ENCODE peak calls at places on chromosome X, in nine cellular contexts. One of them, this sample, is unnamed.

GRCh38 chrX:152637649-152638442 is at the start of gene GABRQ:
- DNase-seq in ovary: no peak
- DNase-seq in MM.1S: peak; percentile 67
- DNase-seq in gastrocnemius medialis: no peak
- DNase-seq in fibroblast of lung: peak; percentile 65
- DNase-seq in IMR-90: no peak
- DNase-seq in testis: peak; percentile 84
- DNase-seq in cardiac muscle cell: peak; percentile 45
- DNase-seq in SK-N-SH: peak; percentile 88
- DNase-seq in this sample: peak; percentile 36

GRCh38 chrX:19865567-19866363 is 21.6 kb downstream of the SH3KBP1 start:
- DNase-seq in ovary: no peak
- DNase-seq in MM.1S: no peak
- DNase-seq in gastrocnemius medialis: peak; percentile 18
- DNase-seq in fibroblast of lung: no peak
- DNase-seq in IMR-90: no peak
- DNase-seq in testis: no peak
- DNase-seq in cardiac muscle cell: no peak
- DNase-seq in SK-N-SH: no peak
- DNase-seq in this sample: no peak

GRCh38 chrX:23786268-23786815 is 3.4 kb downstream of the SAT1 start:
- DNase-seq in ovary: no peak
- DNase-seq in MM.1S: no peak
- DNase-seq in gastrocnemius medialis: no peak
- DNase-seq in fibroblast of lung: no peak
- DNase-seq in IMR-90: no peak
- DNase-seq in testis: no peak
- DNase-seq in cardiac muscle cell: peak; percentile 39
- DNase-seq in SK-N-SH: no peak
- DNase-seq in this sample: no peak

GRCh38 chrX:41192880-41193279 is 107.6 kb downstream of the USP9X start:
- DNase-seq in ovary: no peak
- DNase-seq in MM.1S: no peak
- DNase-seq in gastrocnemius medialis: no peak
- DNase-seq in fibroblast of lung: peak; percentile 3
- DNase-seq in IMR-90: no peak
- DNase-seq in testis: no peak
- DNase-seq in cardiac muscle cell: no peak
- DNase-seq in SK-N-SH: no peak
- DNase-seq in this sample: no peak

GRCh38 chrX:26922278-26922677 is 540.9 kb downstream of the PPP4R3C start:
- DNase-seq in ovary: no peak
- DNase-seq in MM.1S: no peak
- DNase-seq in gastrocnemius medialis: no peak
- DNase-seq in fibroblast of lung: peak; percentile 41
- DNase-seq in IMR-90: no peak
- DNase-seq in testis: no peak
- DNase-seq in cardiac muscle cell: no peak
- DNase-seq in SK-N-SH: no peak
- DNase-seq in this sample: peak; percentile 14

GRCh38 chrX:154459843-154460242 is 1.8 kb downstream of the PLXNA3 start:
- DNase-seq in ovary: no peak
- DNase-seq in MM.1S: no peak
- DNase-seq in gastrocnemius medialis: no peak
- DNase-seq in fibroblast of lung: no peak
- DNase-seq in IMR-90: no peak
- DNase-seq in testis: peak; percentile 21
- DNase-seq in cardiac muscle cell: no peak
- DNase-seq in SK-N-SH: peak; percentile 74
- DNase-seq in this sample: no peak

GRCh38 chrX:31652651-31653050 is 580.8 kb upstream of the FTHL17 start:
- DNase-seq in ovary: no peak
- DNase-seq in MM.1S: no peak
- DNase-seq in gastrocnemius medialis: no peak
- DNase-seq in fibroblast of lung: no peak
- DNase-seq in IMR-90: no peak
- DNase-seq in testis: no peak
- DNase-seq in cardiac muscle cell: no peak
- DNase-seq in SK-N-SH: no peak
- DNase-seq in this sample: no peak

GRCh38 chrX:120358687-120359086 is 3.2 kb upstream of the ATP1B4 start:
- DNase-seq in ovary: no peak
- DNase-seq in MM.1S: no peak
- DNase-seq in gastrocnemius medialis: no peak
- DNase-seq in fibroblast of lung: peak; percentile 63
- DNase-seq in IMR-90: no peak
- DNase-seq in testis: no peak
- DNase-seq in cardiac muscle cell: no peak
- DNase-seq in SK-N-SH: no peak
- DNase-seq in this sample: peak; percentile 38

GRCh38 chrX:128106630-128107029 is 54.4 kb upstream of the ACTRT1 start:
- DNase-seq in ovary: no peak
- DNase-seq in MM.1S: peak; percentile 46
- DNase-seq in gastrocnemius medialis: no peak
- DNase-seq in fibroblast of lung: no peak
- DNase-seq in IMR-90: no peak
- DNase-seq in testis: peak; percentile 13
- DNase-seq in cardiac muscle cell: no peak
- DNase-seq in SK-N-SH: peak; percentile 4
- DNase-seq in this sample: no peak

GRCh38 chrX:154761977-154762528 is 611 bp upstream of the DKC1 start:
- DNase-seq in ovary: no peak
- DNase-seq in MM.1S: no peak
- DNase-seq in gastrocnemius medialis: peak; percentile 12
- DNase-seq in fibroblast of lung: no peak
- DNase-seq in IMR-90: no peak
- DNase-seq in testis: peak; percentile 33
- DNase-seq in cardiac muscle cell: no peak
- DNase-seq in SK-N-SH: peak; percentile 48
- DNase-seq in this sample: no peak

GRCh38 chrX:154016366-154017076 is 3.2 kb downstream of the IRAK1 start:
- DNase-seq in ovary: no peak
- DNase-seq in MM.1S: no peak
- DNase-seq in gastrocnemius medialis: no peak
- DNase-seq in fibroblast of lung: no peak
- DNase-seq in IMR-90: no peak
- DNase-seq in testis: no peak
- DNase-seq in cardiac muscle cell: no peak
- DNase-seq in SK-N-SH: no peak
- DNase-seq in this sample: no peak

GRCh38 chrX:68658530-68658929 is 11.1 kb downstream of the STARD8 start:
- DNase-seq in ovary: peak; percentile 25
- DNase-seq in MM.1S: no peak
- DNase-seq in gastrocnemius medialis: no peak
- DNase-seq in fibroblast of lung: no peak
- DNase-seq in IMR-90: peak; percentile 43
- DNase-seq in testis: peak; percentile 21
- DNase-seq in cardiac muscle cell: no peak
- DNase-seq in SK-N-SH: no peak
- DNase-seq in this sample: no peak

GRCh38 chrX:50780144-50780543 is 33.9 kb downstream of the SHROOM4 start:
- DNase-seq in ovary: no peak
- DNase-seq in MM.1S: no peak
- DNase-seq in gastrocnemius medialis: no peak
- DNase-seq in fibroblast of lung: no peak
- DNase-seq in IMR-90: no peak
- DNase-seq in testis: no peak
- DNase-seq in cardiac muscle cell: no peak
- DNase-seq in SK-N-SH: no peak
- DNase-seq in this sample: no peak

GRCh38 chrX:20011608-20012007 is 20.7 kb upstream of the BCLAF3 start:
- DNase-seq in ovary: no peak
- DNase-seq in MM.1S: no peak
- DNase-seq in gastrocnemius medialis: no peak
- DNase-seq in fibroblast of lung: no peak
- DNase-seq in IMR-90: no peak
- DNase-seq in testis: no peak
- DNase-seq in cardiac muscle cell: peak; percentile 35
- DNase-seq in SK-N-SH: no peak
- DNase-seq in this sample: no peak

GRCh38 chrX:149010899-149011224 is 494.2 kb downstream of the IDS start:
- DNase-seq in ovary: no peak
- DNase-seq in MM.1S: no peak
- DNase-seq in gastrocnemius medialis: no peak
- DNase-seq in fibroblast of lung: no peak
- DNase-seq in IMR-90: no peak
- DNase-seq in testis: no peak
- DNase-seq in cardiac muscle cell: no peak
- DNase-seq in SK-N-SH: no peak
- DNase-seq in this sample: no peak

GRCh38 chrX:132292753-132293152 is 73.5 kb upstream of the RAP2C start:
- DNase-seq in ovary: peak; percentile 20
- DNase-seq in MM.1S: peak; percentile 74
- DNase-seq in gastrocnemius medialis: no peak
- DNase-seq in fibroblast of lung: peak; percentile 39
- DNase-seq in IMR-90: peak; percentile 57
- DNase-seq in testis: peak; percentile 18
- DNase-seq in cardiac muscle cell: peak; percentile 74
- DNase-seq in SK-N-SH: peak; percentile 54
- DNase-seq in this sample: peak; percentile 22
- TF ChIP-seq CTCF in ovary: peak; percentile 44
- TF ChIP-seq CTCF in MM.1S: peak; percentile 68
- TF ChIP-seq CTCF in gastrocnemius medialis: peak; percentile 20
- TF ChIP-seq CTCF in fibroblast of lung: peak; percentile 43
- TF ChIP-seq CTCF in IMR-90: peak; percentile 66
- TF ChIP-seq CTCF in testis: peak; percentile 45
- TF ChIP-seq CTCF in cardiac muscle cell: peak; percentile 41
- TF ChIP-seq CTCF in SK-N-SH: peak; percentile 80
- TF ChIP-seq CTCF in this sample: peak; percentile 40

DNA sequence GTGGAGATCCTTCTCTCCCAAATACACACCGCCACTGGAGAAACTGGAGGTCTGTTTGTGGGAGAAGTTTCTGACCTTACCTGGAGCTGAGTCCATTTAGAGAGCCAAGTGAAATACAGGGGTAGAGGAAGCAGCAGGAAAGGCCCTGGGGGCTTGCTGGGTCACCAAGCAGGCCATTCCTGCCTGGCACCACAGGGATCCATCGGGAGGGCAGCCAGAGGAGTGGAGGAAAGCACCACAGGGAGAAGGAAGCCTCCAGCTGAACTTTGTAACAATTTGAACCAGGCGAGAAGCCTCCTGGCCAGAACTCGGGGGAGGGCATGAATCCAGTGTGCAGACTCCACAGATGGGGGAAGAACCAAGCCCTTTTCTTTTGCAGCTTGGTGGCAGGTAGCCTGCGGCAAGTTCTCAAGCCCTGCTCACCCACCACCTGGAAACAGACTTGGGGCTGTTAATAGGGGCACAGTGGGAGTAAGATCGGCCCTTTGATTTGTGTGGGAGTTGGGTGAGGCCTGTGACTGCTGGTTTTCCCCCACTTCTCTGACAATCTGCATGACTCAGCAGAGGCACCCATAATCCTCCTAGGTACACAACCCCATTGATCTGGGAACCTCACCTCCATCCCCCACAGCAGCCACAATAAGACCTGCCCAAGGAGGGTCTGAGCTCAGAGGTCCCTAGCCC is 94.6 kb downstream of the IRS4 start:
- DNase-seq in ovary: no peak
- DNase-seq in MM.1S: no peak
- DNase-seq in gastrocnemius medialis: no peak
- DNase-seq in fibroblast of lung: no peak
- DNase-seq in IMR-90: no peak
- DNase-seq in testis: peak; percentile 18
- DNase-seq in cardiac muscle cell: no peak
- DNase-seq in SK-N-SH: no peak
- DNase-seq in this sample: no peak
- H3K36me3 ChIP-seq in ovary: no peaks in the 10 kb centered on the region
- H3K36me3 ChIP-seq in MM.1S: no peaks in the 10 kb centered on the region
- H3K36me3 ChIP-seq in gastrocnemius medialis: no peaks in the 10 kb centered on the region
- H3K36me3 ChIP-seq in fibroblast of lung: no peaks in the 10 kb centered on the region
- H3K36me3 ChIP-seq in IMR-90: peaks cover 2% of the 10 kb centered on the region
- H3K36me3 ChIP-seq in testis: no peaks in the 10 kb centered on the region
- H3K36me3 ChIP-seq in cardiac muscle cell: peaks cover 6% of the 10 kb centered on the region
- H3K36me3 ChIP-seq in SK-N-SH: no peaks in the 10 kb centered on the region
- H3K36me3 ChIP-seq in this sample: no peaks in the 10 kb centered on the region

DNA sequence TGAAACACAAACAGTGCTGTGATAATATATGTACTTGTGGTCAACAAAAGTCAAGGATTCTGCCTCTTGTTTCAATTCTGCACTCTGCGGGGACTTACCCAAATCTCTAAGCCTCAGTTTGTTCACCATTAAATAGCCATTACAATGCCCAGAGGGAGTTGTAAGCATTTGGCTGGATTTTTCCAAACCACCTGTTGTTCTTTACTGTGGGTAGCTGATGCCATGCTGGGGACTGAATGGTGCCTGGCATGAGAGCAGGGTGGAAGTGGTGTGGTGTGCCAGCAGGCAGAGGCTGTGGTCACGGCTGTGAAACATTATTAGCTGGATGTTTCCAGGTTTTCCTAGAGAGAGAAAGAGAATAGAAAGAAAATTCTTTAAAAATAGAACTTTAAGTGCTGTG is 60.7 kb upstream of the PAK3 start:
- DNase-seq in ovary: no peak
- DNase-seq in MM.1S: no peak
- DNase-seq in gastrocnemius medialis: no peak
- DNase-seq in fibroblast of lung: no peak
- DNase-seq in IMR-90: no peak
- DNase-seq in testis: no peak
- DNase-seq in cardiac muscle cell: no peak
- DNase-seq in SK-N-SH: no peak
- DNase-seq in this sample: no peak
- TF ChIP-seq CTCF in ovary: no peak
- TF ChIP-seq CTCF in MM.1S: no peak
- TF ChIP-seq CTCF in gastrocnemius medialis: no peak
- TF ChIP-seq CTCF in fibroblast of lung: no peak
- TF ChIP-seq CTCF in IMR-90: no peak
- TF ChIP-seq CTCF in testis: no peak
- TF ChIP-seq CTCF in cardiac muscle cell: no peak
- TF ChIP-seq CTCF in SK-N-SH: no peak
- TF ChIP-seq CTCF in this sample: no peak

GRCh38 chrX:10617964-10618342 is 2.4 kb downstream of the MID1 start:
- DNase-seq in ovary: no peak
- DNase-seq in MM.1S: no peak
- DNase-seq in gastrocnemius medialis: no peak
- DNase-seq in fibroblast of lung: peak; percentile 66
- DNase-seq in IMR-90: peak; percentile 75
- DNase-seq in testis: no peak
- DNase-seq in cardiac muscle cell: no peak
- DNase-seq in SK-N-SH: peak; percentile 11
- DNase-seq in this sample: peak; percentile 49

GRCh38 chrX:10620121-10620699 is at the start of gene MID1:
- DNase-seq in ovary: peak; percentile 71
- DNase-seq in MM.1S: peak; percentile 60
- DNase-seq in gastrocnemius medialis: peak; percentile 48
- DNase-seq in fibroblast of lung: peak; percentile 85
- DNase-seq in IMR-90: peak; percentile 80
- DNase-seq in testis: peak; percentile 90
- DNase-seq in cardiac muscle cell: peak; percentile 87
- DNase-seq in SK-N-SH: peak; percentile 78
- DNase-seq in this sample: peak; percentile 75

GRCh38 chrX:10618911-10619310 is 1.5 kb downstream of the MID1 start:
- DNase-seq in ovary: no peak
- DNase-seq in MM.1S: no peak
- DNase-seq in gastrocnemius medialis: no peak
- DNase-seq in fibroblast of lung: peak; percentile 30
- DNase-seq in IMR-90: no peak
- DNase-seq in testis: no peak
- DNase-seq in cardiac muscle cell: peak; percentile 27
- DNase-seq in SK-N-SH: no peak
- DNase-seq in this sample: no peak

GRCh38 chrX:10619311-10620015 is 922 bp downstream of the MID1 start:
- DNase-seq in ovary: no peak
- DNase-seq in MM.1S: peak; percentile 58
- DNase-seq in gastrocnemius medialis: no peak
- DNase-seq in fibroblast of lung: peak; percentile 18
- DNase-seq in IMR-90: no peak
- DNase-seq in testis: peak; percentile 25
- DNase-seq in cardiac muscle cell: peak; percentile 53
- DNase-seq in SK-N-SH: peak; percentile 13
- DNase-seq in this sample: no peak

GRCh38 chrX:10622197-10622596 is 1.8 kb upstream of the MID1 start:
- DNase-seq in ovary: no peak
- DNase-seq in MM.1S: no peak
- DNase-seq in gastrocnemius medialis: no peak
- DNase-seq in fibroblast of lung: no peak
- DNase-seq in IMR-90: peak; percentile 25
- DNase-seq in testis: no peak
- DNase-seq in cardiac muscle cell: no peak
- DNase-seq in SK-N-SH: no peak
- DNase-seq in this sample: no peak
- H3K36me3 ChIP-seq in ovary: no peaks in the 10 kb centered on the region
- H3K36me3 ChIP-seq in MM.1S: no peaks in the 10 kb centered on the region
- H3K36me3 ChIP-seq in gastrocnemius medialis: no peaks in the 10 kb centered on the region
- H3K36me3 ChIP-seq in fibroblast of lung: no peaks in the 10 kb centered on the region
- H3K36me3 ChIP-seq in IMR-90: no peaks in the 10 kb centered on the region
- H3K36me3 ChIP-seq in testis: no peaks in the 10 kb centered on the region
- H3K36me3 ChIP-seq in cardiac muscle cell: no peaks in the 10 kb centered on the region
- H3K36me3 ChIP-seq in SK-N-SH: no peaks in the 10 kb centered on the region
- H3K36me3 ChIP-seq in this sample: no peaks in the 10 kb centered on the region

This sample was measured in astrocyte.